ENCODE peak calls at places on chromosomes 1 and 21, in eight cellular contexts. L is M059J; T is NCI-H1092 treated with DMSO at 0.1 percent for 48 hours; P is T-helper 1 cell; I is heart right ventricle; Y is foreskin melanocyte; V is HEK293T; B is activated CD8-positive, alpha-beta memory T cell treated with anti-CD3 and anti-CD28 coated beads for 4 hours. O is an unnamed sample.

GRCh38 chr1:115246526-115246925 is 91.5 kb downstream of the NGF start:
- DNase-seq in L (peak), T (no peak), P (no peak), I (no peak), Y (no peak), V (no peak), B (no peak), O (no peak)

GRCh38 chr1:202348509-202349262 is at the start of gene PPP1R12B:
- DNase-seq in L (peak), T (peak), P (peak), I (peak), Y (peak), V (peak), B (peak), O (peak)

GRCh38 chr1:218330043-218330623 is 15.0 kb upstream of the TGFB2 start:
- DNase-seq in L (peak), T (peak), P (no peak), I (no peak), Y (peak), V (peak), B (no peak), O (no peak)

GRCh38 chr1:85894651-85895050 is 186.4 kb upstream of the ZNHIT6 start:
- DNase-seq in L (peak), T (peak), P (no peak), I (peak), Y (peak), V (peak), B (no peak), O (no peak)

GRCh38 chr1:247077234-247077633 is 1.4 kb downstream of the ZNF670 start:
- DNase-seq in L (peak), T (no peak), P (no peak), I (no peak), Y (no peak), V (no peak), B (no peak), O (no peak)

GRCh38 chr1:65924471-65924870 is 131.8 kb downstream of the PDE4B start:
- DNase-seq in L (peak), T (no peak), P (no peak), I (no peak), Y (no peak), V (no peak), B (no peak), O (peak)

GRCh38 chr1:26889580-26890466 is at the start of gene GPN2:
- DNase-seq in L (peak), T (peak), P (peak), I (peak), Y (peak), V (peak), B (peak), O (peak)

GRCh38 chr1:66354311-66354922 is 179.5 kb upstream of the SGIP1 start:
- DNase-seq in L (peak), T (no peak), P (no peak), I (no peak), Y (peak), V (no peak), B (no peak), O (peak)

GRCh38 chr1:6239950-6240768 is 3.8 kb upstream of the HES3 start:
- DNase-seq in L (peak), T (peak), P (no peak), I (no peak), Y (no peak), V (no peak), B (no peak), O (no peak)

GRCh38 chr21:25582164-25582563 is 25.1 kb downstream of the MRPL39 start:
- DNase-seq in L (no peak), T (no peak), P (no peak), I (no peak), Y (no peak), V (no peak), B (no peak), O (no peak)

GRCh38 chr1:117780981-117781475 is 148.4 kb downstream of the GDAP2 start:
- DNase-seq in L (no peak), T (no peak), P (no peak), I (no peak), Y (no peak), V (no peak), B (no peak), O (no peak)

GRCh38 chr1:226557424-226557823 is 8.9 kb downstream of the STUM start:
- DNase-seq in L (no peak), T (no peak), P (no peak), I (no peak), Y (no peak), V (no peak), B (no peak), O (no peak)

GRCh38 chr1:44988531-44989156 is 2.2 kb upstream of the EIF2B3 start:
- DNase-seq in L (no peak), T (no peak), P (no peak), I (no peak), Y (no peak), V (no peak), B (no peak), O (no peak)

GRCh38 chr1:226691257-226691656 is 47.8 kb downstream of the ITPKB start:
- DNase-seq in L (no peak), T (no peak), P (no peak), I (no peak), Y (no peak), V (no peak), B (no peak), O (no peak)

GRCh38 chr1:225866061-225866844 is 15.9 kb downstream of the TMEM63A start:
- DNase-seq in L (peak), T (no peak), P (no peak), I (no peak), Y (no peak), V (no peak), B (peak), O (no peak)

GRCh38 chr21:39911286-39911685 is 44.0 kb downstream of the PCP4 start:
- DNase-seq in L (peak), T (peak), P (no peak), I (no peak), Y (no peak), V (no peak), B (no peak), O (no peak)

GRCh38 chr1:185585770-185586169 is 148.4 kb upstream of the HMCN1 start:
- DNase-seq in L (no peak), T (no peak), P (no peak), I (no peak), Y (no peak), V (no peak), B (no peak), O (peak)

GRCh38 chr1:218242171-218242570 is 42.9 kb upstream of the RRP15 start:
- DNase-seq in L (peak), T (no peak), P (no peak), I (no peak), Y (no peak), V (no peak), B (no peak), O (no peak)

GRCh38 chr1:6982443-6982842 is 197.2 kb downstream of the CAMTA1 start:
- DNase-seq in L (no peak), T (no peak), P (no peak), I (no peak), Y (no peak), V (no peak), B (no peak), O (no peak)

GRCh38 chr1:23693599-23693998 is 2.0 kb downstream of the RPL11 start:
- DNase-seq in L (no peak), T (no peak), P (no peak), I (no peak), Y (no peak), V (no peak), B (no peak), O (no peak)

GRCh38 chr1:156230102-156230501 is 11.9 kb upstream of the BGLAP start:
- DNase-seq in L (no peak), T (no peak), P (no peak), I (no peak), Y (no peak), V (no peak), B (no peak), O (no peak)

GRCh38 chr1:163202833-163203451 is at the start of gene RGS5:
- DNase-seq in L (peak), T (no peak), P (no peak), I (peak), Y (no peak), V (no peak), B (no peak), O (peak)

GRCh38 chr1:51058863-51059262 is 43.2 kb upstream of the C1orf185 start:
- DNase-seq in L (no peak), T (no peak), P (no peak), I (no peak), Y (no peak), V (peak), B (no peak), O (no peak)

GRCh38 chr1:38127432-38127831 is 80.8 kb upstream of the POU3F1 start:
- DNase-seq in L (peak), T (no peak), P (no peak), I (no peak), Y (no peak), V (no peak), B (no peak), O (peak)

GRCh38 chr1:160367934-160368923 is 1.4 kb downstream of the NHLH1 start:
- DNase-seq in L (no peak), T (no peak), P (no peak), I (no peak), Y (no peak), V (no peak), B (no peak), O (no peak)

GRCh38 chr1:70358921-70359564 is 4.5 kb upstream of the ANKRD13C start:
- DNase-seq in L (peak), T (no peak), P (no peak), I (no peak), Y (no peak), V (no peak), B (no peak), O (peak)

GRCh38 chr1:119015547-119015946 is 27.4 kb upstream of the TBX15 start:
- DNase-seq in L (no peak), T (no peak), P (no peak), I (no peak), Y (no peak), V (no peak), B (no peak), O (no peak)

GRCh38 chr1:41003640-41004220 is 17.8 kb downstream of the SLFNL1 start:
- DNase-seq in L (peak), T (peak), P (peak), I (peak), Y (peak), V (peak), B (peak), O (peak)

GRCh38 chr1:227794813-227795183 is 20.7 kb upstream of the PRSS38 start:
- DNase-seq in L (no peak), T (no peak), P (no peak), I (no peak), Y (no peak), V (peak), B (no peak), O (no peak)

GRCh38 chr1:150578278-150579109 is 916 bp downstream of the MCL1 start:
- DNase-seq in L (peak), T (peak), P (no peak), I (peak), Y (peak), V (peak), B (no peak), O (peak)

GRCh38 chr1:201008666-201009360 is 14.7 kb downstream of the KIF21B start:
- DNase-seq in L (no peak), T (no peak), P (no peak), I (no peak), Y (no peak), V (no peak), B (no peak), O (no peak)

GRCh38 chr1:181482001-181482430 is 1.3 kb upstream of the CACNA1E start:
- DNase-seq in L (no peak), T (no peak), P (no peak), I (no peak), Y (no peak), V (no peak), B (no peak), O (no peak)

O was measured in NCI-H226.